ENCODE peak calls at places on chromosome 16, in nine cellular contexts. K is IMR-90, J is transverse colon, T is AG10803, N is activated T-helper 1 cell treated with Interleukin-2 at 50 U/mL for 16 hours, D is fibroblast of mammary gland, R is hypothalamus, Q is SW480, C is H7. O is an unnamed sample.
A peak's percentile ranks its signal among the peaks of the same experiment; 100 is the strongest.

GRCh38 chr16:14366974-14367707 is 262.9 kb downstream of the PARN start:
- DNase-seq in K (no peak), J (no peak), T (no peak), N (no peak), D (no peak), R (no peak), Q (no peak), C (no peak), O (no peak)

GRCh38 chr16:30901201-30902069 is 5.0 kb downstream of the CTF1 start:
- DNase-seq in K (no peak), J (no peak), T (no peak), N (no peak), D (peak; percentile 11), R (no peak), Q (no peak), C (peak; percentile 7), O (no peak)

GRCh38 chr16:81185416-81185815 is 53.1 kb upstream of the BCO1 start:
- DNase-seq in K (no peak), J (no peak), T (no peak), N (no peak), D (no peak), R (peak; percentile 61), Q (no peak), C (no peak), O (no peak)

GRCh38 chr16:81316176-81316496 is 1.4 kb downstream of the GAN start:
- DNase-seq in K (no peak), J (no peak), T (no peak), N (no peak), D (no peak), R (no peak), Q (no peak), C (no peak), O (no peak)

GRCh38 chr16:12703935-12704334 is 99.8 kb downstream of the CPPED1 start:
- DNase-seq in K (peak; percentile 2), J (no peak), T (peak; percentile 48), N (no peak), D (peak; percentile 41), R (no peak), Q (no peak), C (no peak), O (no peak)

GRCh38 chr16:55905651-55906050 is 30.5 kb upstream of the CES5A start:
- DNase-seq in K (no peak), J (no peak), T (no peak), N (no peak), D (no peak), R (no peak), Q (no peak), C (no peak), O (no peak)

GRCh38 chr16:386641-387156 is 4.9 kb upstream of the PGAP6 start:
- DNase-seq in K (no peak), J (no peak), T (no peak), N (no peak), D (no peak), R (peak; percentile 49), Q (no peak), C (no peak), O (no peak)

GRCh38 chr16:66041907-66042306 is 324.6 kb upstream of the CDH5 start:
- DNase-seq in K (no peak), J (no peak), T (no peak), N (no peak), D (no peak), R (no peak), Q (no peak), C (no peak), O (no peak)

GRCh38 chr16:89581045-89581695 is 5.6 kb downstream of the CPNE7 start:
- DNase-seq in K (peak; percentile 99), J (no peak), T (peak; percentile 96), N (no peak), D (peak; percentile 99), R (no peak), Q (peak; percentile 79), C (no peak), O (no peak)

GRCh38 chr16:85717393-85718152 is 28.8 kb upstream of the GINS2 start:
- DNase-seq in K (peak; percentile 47), J (peak; percentile 72), T (peak; percentile 47), N (peak; percentile 10), D (peak; percentile 60), R (peak; percentile 55), Q (peak; percentile 59), C (peak; percentile 93), O (peak; percentile 6)

GRCh38 chr16:53775821-53776431 is 72.0 kb downstream of the FTO start:
- DNase-seq in K (peak; percentile 91), J (peak; percentile 44), T (peak; percentile 98), N (no peak), D (peak; percentile 92), R (no peak), Q (peak; percentile 26), C (no peak), O (no peak)

GRCh38 chr16:48613061-48613957 is 3.3 kb upstream of the N4BP1 start:
- DNase-seq in K (peak; percentile 90), J (peak; percentile 43), T (peak; percentile 90), N (peak; percentile 48), D (no peak), R (no peak), Q (no peak), C (no peak), O (peak; percentile 51)

GRCh38 chr16:9219811-9220210 is 128.4 kb downstream of the HAPSTR1 start:
- DNase-seq in K (no peak), J (no peak), T (no peak), N (no peak), D (no peak), R (no peak), Q (no peak), C (no peak), O (no peak)

GRCh38 chr16:51151435-51151950 is 423 bp upstream of the SALL1 start:
- DNase-seq in K (peak; percentile 70), J (peak; percentile 23), T (peak; percentile 87), N (no peak), D (peak; percentile 82), R (peak; percentile 89), Q (no peak), C (peak; percentile 95), O (no peak)

GRCh38 chr16:6193718-6194117 is 1096.1 kb upstream of the EEF2KMT start:
- DNase-seq in K (no peak), J (no peak), T (no peak), N (no peak), D (no peak), R (no peak), Q (peak; percentile 7), C (peak; percentile 16), O (no peak)

GRCh38 chr16:66070140-66070887 is 296.2 kb upstream of the CDH5 start:
- DNase-seq in K (peak; percentile 83), J (peak; percentile 52), T (peak; percentile 85), N (no peak), D (peak; percentile 52), R (peak; percentile 66), Q (no peak), C (no peak), O (no peak)

GRCh38 chr16:30368122-30368791 is 2.0 kb downstream of the TBC1D10B start:
- DNase-seq in K (peak; percentile 59), J (no peak), T (peak; percentile 44), N (no peak), D (peak; percentile 74), R (no peak), Q (no peak), C (no peak), O (no peak)

GRCh38 chr16:84730406-84731106 is 30.8 kb downstream of the USP10 start:
- DNase-seq in K (peak; percentile 97), J (peak; percentile 69), T (peak; percentile 91), N (no peak), D (peak; percentile 93), R (peak; percentile 38), Q (peak; percentile 59), C (peak; percentile 43), O (no peak)

GRCh38 chr16:50196736-50197135 is 43.6 kb downstream of the TENT4B start:
- DNase-seq in K (peak; percentile 41), J (no peak), T (peak; percentile 81), N (no peak), D (peak; percentile 28), R (no peak), Q (no peak), C (no peak), O (peak; percentile 5)

GRCh38 chr16:81997738-81998137 is 13.5 kb downstream of the SDR42E1 start:
- DNase-seq in K (peak; percentile 81), J (no peak), T (peak; percentile 92), N (no peak), D (peak; percentile 57), R (no peak), Q (peak; percentile 56), C (no peak), O (no peak)

GRCh38 chr16:51982715-51983680 is 563.9 kb downstream of the TOX3 start:
- DNase-seq in K (peak; percentile 78), J (peak; percentile 15), T (peak; percentile 71), N (no peak), D (peak; percentile 79), R (peak; percentile 13), Q (peak; percentile 88), C (peak; percentile 42), O (no peak)

GRCh38 chr16:86930663-86931062 is 352.3 kb downstream of the FOXL1 start:
- DNase-seq in K (no peak), J (no peak), T (no peak), N (no peak), D (no peak), R (no peak), Q (no peak), C (no peak), O (no peak)

GRCh38 chr16:24717411-24717810 is 12.0 kb upstream of the TNRC6A start:
- DNase-seq in K (peak; percentile 53), J (no peak), T (peak; percentile 65), N (no peak), D (peak; percentile 34), R (no peak), Q (no peak), C (no peak), O (no peak)

GRCh38 chr16:79776243-79776884 is 175.8 kb upstream of the MAF start:
- DNase-seq in K (no peak), J (peak; percentile 33), T (peak; percentile 58), N (no peak), D (peak; percentile 79), R (no peak), Q (no peak), C (peak; percentile 19), O (no peak)

GRCh38 chr16:82801361-82801760 is 174.6 kb downstream of the CDH13 start:
- DNase-seq in K (peak; percentile 67), J (no peak), T (peak; percentile 16), N (no peak), D (peak; percentile 82), R (no peak), Q (no peak), C (no peak), O (no peak)

GRCh38 chr16:31071861-31072260 is 2.2 kb downstream of the ZNF668 start:
- DNase-seq in K (peak; percentile 94), J (no peak), T (peak; percentile 94), N (no peak), D (peak; percentile 98), R (no peak), Q (no peak), C (no peak), O (no peak)

GRCh38 chr16:72299684-72300243 is 127.8 kb upstream of the PMFBP1 start:
- DNase-seq in K (no peak), J (no peak), T (no peak), N (no peak), D (no peak), R (no peak), Q (peak; percentile 1), C (no peak), O (no peak)

GRCh38 chr16:77794586-77794985 is 6.2 kb downstream of the VAT1L start:
- DNase-seq in K (peak; percentile 92), J (no peak), T (peak; percentile 68), N (no peak), D (peak; percentile 88), R (no peak), Q (peak; percentile 25), C (no peak), O (no peak)

GRCh38 chr16:16185095-16185494 is 38.2 kb downstream of the ABCC6 start:
- DNase-seq in K (no peak), J (no peak), T (no peak), N (no peak), D (no peak), R (no peak), Q (no peak), C (no peak), O (no peak)

GRCh38 chr16:14378131-14378551 is 251.9 kb downstream of the PARN start:
- DNase-seq in K (peak; percentile 92), J (no peak), T (peak; percentile 95), N (no peak), D (peak; percentile 93), R (no peak), Q (peak; percentile 87), C (peak; percentile 60), O (no peak)

GRCh38 chr16:14061732-14062259 is 9.3 kb upstream of the MRTFB start:
- DNase-seq in K (no peak), J (no peak), T (no peak), N (no peak), D (no peak), R (no peak), Q (no peak), C (no peak), O (no peak)